ENCODE peak calls at places on chromosomes 4 and X, in four cellular contexts. One of them, this sample, is unnamed. For H3K79me1, the result is how much of the 10 kb centered on the place peaks cover.

GRCh38 chr4:189285377-189285776 is 655.3 kb upstream of the FRG1 start:
- DNase-seq in H1: no peak
- DNase-seq in H9: peak
- DNase-seq in neuronal stem cell: no peak
- DNase-seq in this sample: peak

GRCh38 chrX:10146350-10146749 is 10.4 kb upstream of the CLCN4 start:
- DNase-seq in H9: no peak
- DNase-seq in neuronal stem cell: no peak
- DNase-seq in H1: no peak
- DNase-seq in this sample: no peak

GRCh38 chrX:134254511-134254910 is 17.5 kb downstream of the CCDC160 start:
- DNase-seq in H9: no peak
- DNase-seq in neuronal stem cell: no peak
- DNase-seq in H1: no peak
- DNase-seq in this sample: no peak

GRCh38 chr4:138561906-138562305 is 319.8 kb upstream of the SLC7A11 start:
- DNase-seq in H1: no peak
- DNase-seq in H9: no peak
- DNase-seq in neuronal stem cell: no peak
- DNase-seq in this sample: no peak

GRCh38 chrX:44012484-44013096 is 39.4 kb upstream of the NDP start:
- DNase-seq in H9: no peak
- DNase-seq in H1: no peak
- DNase-seq in neuronal stem cell: no peak
- DNase-seq in this sample: no peak

GRCh38 chr4:68272860-68273259 is 27.4 kb upstream of the TMPRSS11B start:
- DNase-seq in H1: no peak
- DNase-seq in H9: no peak
- DNase-seq in neuronal stem cell: peak
- DNase-seq in this sample: peak

GRCh38 chrX:143998261-143998660 is 114.4 kb downstream of the UBE2NL start:
- DNase-seq in neuronal stem cell: no peak
- DNase-seq in H9: no peak
- DNase-seq in H1: no peak
- DNase-seq in this sample: no peak

GRCh38 chrX:20455001-20455400 is 188.3 kb upstream of the RPS6KA3 start:
- DNase-seq in H9: no peak
- DNase-seq in neuronal stem cell: no peak
- DNase-seq in H1: no peak
- DNase-seq in this sample: no peak

GRCh38 chr4:12499693-12500092 is 984.4 kb downstream of the RAB28 start:
- DNase-seq in H9: no peak
- DNase-seq in H1: no peak
- DNase-seq in neuronal stem cell: no peak
- DNase-seq in this sample: no peak

GRCh38 chrX:107565916-107566602 is 62.3 kb upstream of the PRPS1 start:
- DNase-seq in H9: peak
- DNase-seq in neuronal stem cell: peak
- DNase-seq in H1: no peak
- DNase-seq in this sample: peak

GRCh38 chrX:101462892-101463291 is 22.4 kb upstream of the ARMCX4 start:
- DNase-seq in H1: no peak
- DNase-seq in neuronal stem cell: no peak
- DNase-seq in H9: peak
- DNase-seq in this sample: peak

GRCh38 chrX:56762707-56763555 is 33.9 kb downstream of the NBDY start:
- DNase-seq in H9: no peak
- DNase-seq in H1: no peak
- DNase-seq in neuronal stem cell: no peak
- DNase-seq in this sample: no peak

GRCh38 chrX:132119821-132120220 is 8.0 kb downstream of the FRMD7 start:
- DNase-seq in neuronal stem cell: peak
- DNase-seq in H9: no peak
- DNase-seq in H1: no peak
- DNase-seq in this sample: peak

GRCh38 chr4:72974694-72975487 is 94.6 kb downstream of the COX18 start:
- DNase-seq in H1: no peak
- DNase-seq in H9: no peak
- DNase-seq in neuronal stem cell: no peak
- DNase-seq in this sample: peak

GRCh38 chr4:38482696-38483095 is 181.3 kb upstream of the KLF3 start:
- DNase-seq in H1: no peak
- DNase-seq in H9: no peak
- DNase-seq in neuronal stem cell: no peak
- DNase-seq in this sample: no peak

GRCh38 chr4:168832746-168833575 is 177.1 kb downstream of the CBR4 start:
- DNase-seq in H1: no peak
- DNase-seq in H9: peak
- DNase-seq in neuronal stem cell: no peak
- DNase-seq in this sample: peak

GRCh38 chr4:41160010-41160789 is 54.1 kb downstream of the APBB2 start:
- DNase-seq in neuronal stem cell: no peak
- DNase-seq in H9: peak
- DNase-seq in H1: peak
- DNase-seq in this sample: peak

GRCh38 chrX:136162827-136163427 is 15.6 kb downstream of the FHL1 start:
- DNase-seq in H1: no peak
- DNase-seq in H9: peak
- DNase-seq in neuronal stem cell: no peak
- DNase-seq in this sample: peak

GRCh38 chrX:71095971-71096701 is 485 bp downstream of the FOXO4 start:
- DNase-seq in neuronal stem cell: no peak
- DNase-seq in H1: no peak
- DNase-seq in H9: no peak
- DNase-seq in this sample: peak

GRCh38 chr4:185395255-185395955 is at the start of gene LRP2BP:
- DNase-seq in neuronal stem cell: no peak
- DNase-seq in H1: no peak
- DNase-seq in H9: no peak
- DNase-seq in this sample: no peak

GRCh38 chrX:133258481-133258880 is 40.3 kb upstream of the TFDP3 start:
- DNase-seq in neuronal stem cell: no peak
- DNase-seq in H9: no peak
- DNase-seq in H1: no peak
- DNase-seq in this sample: no peak

GRCh38 chrX:440636-441035 is 53.9 kb upstream of the PPP2R3B start:
- DNase-seq in H9: no peak
- DNase-seq in H1: no peak
- DNase-seq in neuronal stem cell: no peak
- DNase-seq in this sample: no peak

GRCh38 chr4:6177587-6178197 is 22.7 kb downstream of the JAKMIP1 start:
- DNase-seq in H1: no peak
- DNase-seq in H9: no peak
- DNase-seq in neuronal stem cell: no peak
- DNase-seq in this sample: peak

GRCh38 chrX:1584237-1585011 is 7.0 kb upstream of the AKAP17A start:
- DNase-seq in neuronal stem cell: no peak
- DNase-seq in H9: no peak
- DNase-seq in H1: no peak
- DNase-seq in this sample: no peak

GRCh38 chr4:186169333-186169941 is 21.9 kb upstream of the CYP4V2 start:
- DNase-seq in H1: no peak
- DNase-seq in H9: no peak
- DNase-seq in neuronal stem cell: no peak
- DNase-seq in this sample: no peak

GRCh38 chrX:115226929-115227328 is 7.0 kb downstream of the LRCH2 start:
- DNase-seq in H1: no peak
- DNase-seq in H9: peak
- DNase-seq in neuronal stem cell: peak
- DNase-seq in this sample: peak

GRCh38 chr4:158823461-158823873 is 54.6 kb downstream of the FNIP2 start:
- DNase-seq in H9: no peak
- DNase-seq in H1: no peak
- DNase-seq in neuronal stem cell: no peak
- DNase-seq in this sample: no peak

GRCh38 chr4:89703831-89704230 is 133.1 kb downstream of the SNCA start:
- DNase-seq in H1: no peak
- DNase-seq in H9: no peak
- DNase-seq in neuronal stem cell: no peak
- DNase-seq in this sample: no peak

GRCh38 chr4:81472249-81473085 is 760 bp upstream of the RASGEF1B start:
- DNase-seq in H1: no peak
- DNase-seq in H9: peak
- DNase-seq in neuronal stem cell: peak
- DNase-seq in this sample: peak

GRCh38 chr4:159269143-159269542 is 166.3 kb downstream of the RAPGEF2 start:
- DNase-seq in H9: no peak
- DNase-seq in H1: no peak
- DNase-seq in neuronal stem cell: no peak
- DNase-seq in this sample: no peak

GRCh38 chrX:65195621-65196020 is 219.4 kb upstream of the ZC4H2 start:
- DNase-seq in H1: no peak
- DNase-seq in H9: no peak
- DNase-seq in neuronal stem cell: no peak
- DNase-seq in this sample: peak

GRCh38 chrX:19670854-19671620 is 155.7 kb upstream of the MAP3K15 start:
- DNase-seq in H1: no peak
- DNase-seq in neuronal stem cell: peak
- DNase-seq in H9: peak
- DNase-seq in this sample: peak

GRCh38 chr4:140851032-140851636 is 94.9 kb upstream of the TBC1D9 start:
- DNase-seq in H1: no peak
- DNase-seq in neuronal stem cell: peak
- DNase-seq in H9: no peak
- DNase-seq in this sample: peak

GRCh38 chr4:25953740-25954139 is 39.7 kb downstream of the SMIM20 start:
- DNase-seq in neuronal stem cell: no peak
- DNase-seq in H1: no peak
- DNase-seq in H9: no peak
- DNase-seq in this sample: peak

DNA sequence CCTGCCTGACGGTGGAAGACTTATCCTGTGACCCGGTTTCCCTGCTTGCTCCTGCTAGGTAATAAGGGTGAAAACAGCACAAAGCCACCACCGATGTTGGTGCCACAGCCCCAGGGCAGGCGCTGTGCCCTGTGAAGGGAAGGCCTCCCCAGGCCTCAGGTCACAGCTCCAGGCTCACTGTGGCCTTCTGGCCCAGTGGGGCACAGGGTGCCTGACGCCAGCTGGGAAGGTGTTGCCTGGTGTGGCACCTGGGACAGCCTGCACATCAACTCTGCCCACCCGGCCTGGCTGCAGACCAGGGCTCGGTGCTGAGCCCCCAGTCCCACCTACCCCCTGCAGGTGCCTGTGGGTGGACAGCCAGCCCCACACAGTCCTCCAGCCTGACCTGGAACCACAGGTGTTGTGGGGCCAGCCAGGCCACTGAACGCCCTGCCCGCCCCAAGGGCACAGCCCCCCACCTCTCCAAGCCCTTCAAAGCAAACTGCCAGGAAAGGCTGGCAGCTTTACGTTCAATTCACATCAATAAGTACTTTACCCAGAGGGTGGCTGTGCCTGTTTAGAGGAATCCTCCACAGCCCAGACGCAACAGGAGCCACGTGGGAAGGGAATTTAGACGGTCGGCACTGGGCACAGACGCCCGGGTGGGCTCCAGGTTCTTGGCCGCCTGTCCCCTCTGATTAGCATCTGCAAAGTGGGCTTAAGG is 54.3 kb downstream of the ZFYVE28 start:
- DNase-seq in H1: no peak
- DNase-seq in neuronal stem cell: no peak
- DNase-seq in H9: no peak
- DNase-seq in this sample: no peak
- H3K79me1 ChIP-seq in H1: under half
- H3K79me1 ChIP-seq in neuronal stem cell: under half
- H3K79me1 ChIP-seq in H9: under half
- H3K79me1 ChIP-seq in this sample: under half

GRCh38 chr4:22491939-22492338 is 23.9 kb downstream of the ADGRA3 start:
- DNase-seq in H1: no peak
- DNase-seq in H9: no peak
- DNase-seq in neuronal stem cell: no peak
- DNase-seq in this sample: peak
- H3K4ac ChIP-seq in H1: no peak
- H3K4ac ChIP-seq in H9: no peak
- H3K4ac ChIP-seq in neuronal stem cell: no peak
- H3K4ac ChIP-seq in this sample: no peak

DNA sequence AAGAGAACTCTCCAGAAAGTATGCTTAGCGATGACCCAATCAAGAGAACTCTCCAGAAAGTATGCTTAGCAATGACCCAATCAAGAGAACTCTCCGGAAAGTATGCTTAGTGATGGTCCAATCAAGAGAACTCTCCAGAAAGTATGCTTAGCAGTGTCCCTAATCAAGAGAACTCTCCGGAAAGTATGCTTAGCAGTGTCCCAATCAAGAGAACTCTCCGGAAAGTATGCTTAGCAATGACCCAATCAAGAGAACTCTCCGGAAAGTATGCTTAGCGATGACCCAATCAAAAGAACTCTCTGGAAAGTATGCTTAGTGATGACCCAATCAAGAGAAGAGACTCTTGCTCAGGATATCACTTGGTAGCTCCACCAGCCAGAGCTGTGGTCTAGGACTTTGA is 92.5 kb downstream of the AFAP1 start:
- DNase-seq in neuronal stem cell: no peak
- DNase-seq in H9: no peak
- DNase-seq in H1: no peak
- DNase-seq in this sample: no peak
- H3K79me1 ChIP-seq in neuronal stem cell: under half
- H3K79me1 ChIP-seq in H9: under half
- H3K79me1 ChIP-seq in H1: under half
- H3K79me1 ChIP-seq in this sample: under half

DNA sequence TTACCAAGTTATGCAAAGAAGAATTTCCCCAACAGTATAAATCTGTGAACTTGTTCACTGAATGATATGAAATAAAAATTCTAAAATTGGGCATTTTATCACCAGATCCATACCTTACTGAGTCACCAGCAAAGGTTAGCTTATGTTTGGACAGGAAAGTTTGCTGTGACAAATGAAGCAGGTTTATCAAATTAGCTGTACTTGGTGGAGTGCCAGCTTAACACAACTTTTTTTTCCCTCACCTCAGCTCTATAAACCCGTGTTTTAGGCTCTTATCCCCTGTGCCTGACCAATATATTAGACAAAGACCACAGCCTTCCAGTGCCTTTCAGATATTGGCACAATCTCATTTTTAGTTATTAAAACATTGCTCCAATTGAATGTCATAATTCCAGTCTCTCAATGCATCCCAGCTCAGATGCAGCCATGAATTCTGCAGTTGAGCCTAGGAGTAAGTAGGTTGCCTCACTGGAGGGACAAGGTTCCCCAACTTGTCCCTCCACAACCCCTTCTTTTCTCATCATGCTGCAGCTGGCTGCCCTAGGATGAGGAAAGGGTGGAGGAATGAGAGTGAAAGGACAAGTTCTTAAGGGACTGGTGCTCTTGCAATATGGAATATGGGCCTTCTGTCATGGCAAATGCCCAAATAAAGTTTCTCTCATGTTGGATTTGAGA is 27.0 kb upstream of the PDGFC start:
- DNase-seq in H1: no peak
- DNase-seq in neuronal stem cell: no peak
- DNase-seq in H9: peak
- DNase-seq in this sample: no peak
- H3K4ac ChIP-seq in H1: no peak
- H3K4ac ChIP-seq in neuronal stem cell: no peak
- H3K4ac ChIP-seq in H9: no peak
- H3K4ac ChIP-seq in this sample: no peak

This sample was measured in mesendoderm.